ENCODE peak calls at places on chromosomes 12 and 14, in six cellular contexts. T is HS-5; K is activated CD4-positive, alpha-beta T cell treated with anti-CD3 and anti-CD28 coated beads, Interleukin-2, amount 50 U/mL, for 24 hours; S is HCT116; H is NCI-H2171; Y is heart left ventricle. F is an unnamed sample.

GRCh38 chr12:10069099-10069498 is 29.7 kb downstream of the CLEC1A start:
- DNase-seq in T (no peak), K (no peak), S (no peak), H (no peak), Y (no peak), F (no peak)

GRCh38 chr14:81452766-81453165 is 52.6 kb upstream of the STON2 start:
- DNase-seq in T (no peak), K (no peak), S (no peak), H (no peak), Y (no peak), F (no peak)

GRCh38 chr12:10718279-10718821 is 4.8 kb downstream of the YBX3 start:
- DNase-seq in T (peak), K (no peak), S (no peak), H (no peak), Y (no peak), F (no peak)

GRCh38 chr14:69535230-69535848 is 39.3 kb downstream of the CCDC177 start:
- DNase-seq in T (peak), K (no peak), S (peak), H (peak), Y (no peak), F (no peak)

GRCh38 chr12:122820838-122821271 is 14.4 kb upstream of the HIP1R start:
- DNase-seq in T (no peak), K (no peak), S (no peak), H (no peak), Y (no peak), F (no peak)

GRCh38 chr12:110590806-110591326 is 7.7 kb upstream of the PPTC7 start:
- DNase-seq in T (no peak), K (no peak), S (no peak), H (no peak), Y (no peak), F (no peak)

GRCh38 chr12:1579626-1580025 is 14.8 kb downstream of the FBXL14 start:
- DNase-seq in T (no peak), K (no peak), S (no peak), H (no peak), Y (no peak), F (no peak)

GRCh38 chr12:127964717-127965116 is 302.3 kb upstream of the TMEM132C start:
- DNase-seq in T (no peak), K (no peak), S (no peak), H (no peak), Y (no peak), F (no peak)

GRCh38 chr14:51562816-51563215 is 88.9 kb upstream of the FRMD6 start:
- DNase-seq in T (no peak), K (no peak), S (no peak), H (no peak), Y (no peak), F (no peak)

GRCh38 chr12:4807813-4808212 is 87.6 kb downstream of the GALNT8 start:
- DNase-seq in T (no peak), K (no peak), S (no peak), H (no peak), Y (no peak), F (no peak)

GRCh38 chr12:52004042-52004648 is 2.6 kb upstream of the TAMALIN start:
- DNase-seq in T (no peak), K (no peak), S (no peak), H (peak), Y (peak), F (no peak)

GRCh38 chr12:57543666-57544065 is 3.3 kb downstream of the DCTN2 start:
- DNase-seq in T (no peak), K (no peak), S (no peak), H (no peak), Y (no peak), F (no peak)

F was measured in right lobe of liver.